ENCODE peak calls at places on chromosomes 5 and 9, in six cellular contexts. M is pancreas, A is AG04450, S is brain microvascular endothelial cell, B is fibroblast of villous mesenchyme, K is thyroid gland. J is an unnamed sample.

GRCh38 chr9:20551835-20552234 is 70.5 kb downstream of the MLLT3 start:
- DNase-seq in B (no peak), K (no peak), M (no peak), A (no peak), S (no peak), J (no peak)

GRCh38 chr5:126676195-126676624 is 75.5 kb downstream of the PHAX start:
- DNase-seq in K (peak; percentile 43), A (peak; percentile 18), S (peak; percentile 22), B (peak; percentile 68), M (peak; percentile 71), J (no peak)

GRCh38 chr5:2549354-2549753 is 202.1 kb downstream of the IRX2 start:
- DNase-seq in S (no peak), K (no peak), B (no peak), M (no peak), A (no peak), J (no peak)

GRCh38 chr9:72733896-72734295 is 212.5 kb downstream of the TMC1 start:
- DNase-seq in B (peak; percentile 18), S (no peak), A (no peak), K (no peak), M (no peak), J (no peak)

GRCh38 chr5:137708796-137709559 is 26.9 kb downstream of the KLHL3 start:
- DNase-seq in A (no peak), S (no peak), M (no peak), B (no peak), K (no peak), J (no peak)

GRCh38 chr9:26292943-26293342 is 599.7 kb downstream of the CAAP1 start:
- DNase-seq in S (peak; percentile 70), K (peak; percentile 33), A (no peak), M (no peak), B (no peak), J (no peak)

GRCh38 chr9:113674436-113674835 is 201.7 kb upstream of the ZNF618 start:
- DNase-seq in S (peak; percentile 40), K (no peak), A (no peak), M (no peak), B (peak; percentile 44), J (no peak)

GRCh38 chr9:132024589-132024988 is 55.1 kb downstream of the MED27 start:
- DNase-seq in B (no peak), M (no peak), S (no peak), K (no peak), A (no peak), J (no peak)

GRCh38 chr9:4145482-4145881 is 154.4 kb downstream of the GLIS3 start:
- DNase-seq in M (no peak), B (no peak), S (no peak), K (no peak), A (no peak), J (no peak)

GRCh38 chr9:22514866-22515265 is 68.2 kb downstream of the DMRTA1 start:
- DNase-seq in A (no peak), S (no peak), K (no peak), B (no peak), M (no peak), J (no peak)

GRCh38 chr9:1332161-1332560 is 282.0 kb downstream of the DMRT2 start:
- DNase-seq in K (no peak), B (no peak), M (no peak), S (no peak), A (no peak), J (no peak)

GRCh38 chr5:54545796-54546195 is 28.2 kb downstream of the SNX18 start:
- DNase-seq in K (peak; percentile 44), S (no peak), B (peak; percentile 71), M (no peak), A (no peak), J (no peak)

GRCh38 chr5:96058084-96058483 is 96.4 kb upstream of the ELL2 start:
- DNase-seq in B (no peak), K (no peak), S (no peak), M (no peak), A (no peak), J (no peak)

GRCh38 chr5:67426961-67427630 is 230.5 kb upstream of the CD180 start:
- DNase-seq in A (no peak), K (no peak), S (no peak), M (no peak), B (no peak), J (no peak)

GRCh38 chr9:23426144-23426543 is 399.9 kb downstream of the ELAVL2 start:
- DNase-seq in A (no peak), K (no peak), M (no peak), B (no peak), S (no peak), J (no peak)

GRCh38 chr5:1834022-1834551 is 32.9 kb downstream of the NDUFS6 start:
- DNase-seq in M (no peak), K (no peak), B (no peak), S (no peak), A (no peak), J (peak; percentile 43)

GRCh38 chr5:116724971-116725370 is 150.3 kb upstream of the SEMA6A start:
- DNase-seq in B (no peak), S (no peak), K (no peak), M (no peak), A (no peak), J (no peak)

GRCh38 chr9:96646081-96646991 is 8.8 kb downstream of the PRXL2C start:
- DNase-seq in K (peak; percentile 49), M (no peak), B (peak; percentile 82), S (peak; percentile 14), A (no peak), J (no peak)

GRCh38 chr9:131773911-131774379 is 34.1 kb upstream of the RAPGEF1 start:
- DNase-seq in M (peak; percentile 55), A (peak; percentile 32), B (peak; percentile 68), K (peak; percentile 39), S (peak; percentile 46), J (no peak)

GRCh38 chr5:176597417-176598389 is 12.3 kb downstream of the GPRIN1 start:
- DNase-seq in M (no peak), K (no peak), S (no peak), B (no peak), A (no peak), J (no peak)
- TF ChIP-seq CTCF in M (no peak), K (no peak), S (no peak), B (no peak), A (no peak), J (no peak)

GRCh38 chr9:95094002-95094401 is 223.5 kb downstream of the FANCC start:
- DNase-seq in K (no peak), A (no peak), S (no peak), B (no peak), M (no peak), J (no peak)

GRCh38 chr9:95090871-95091573 is 226.5 kb downstream of the FANCC start:
- DNase-seq in B (no peak), S (no peak), K (no peak), A (no peak), M (no peak), J (no peak)

GRCh38 chr9:95091574-95091970 is 225.9 kb downstream of the FANCC start:
- DNase-seq in K (peak; percentile 42), B (peak; percentile 98), M (no peak), A (no peak), S (peak; percentile 84), J (no peak)

GRCh38 chr9:95091971-95092320 is 225.6 kb downstream of the FANCC start:
- DNase-seq in B (peak; percentile 93), S (peak; percentile 75), K (peak; percentile 18), A (no peak), M (no peak), J (no peak)

DNA sequence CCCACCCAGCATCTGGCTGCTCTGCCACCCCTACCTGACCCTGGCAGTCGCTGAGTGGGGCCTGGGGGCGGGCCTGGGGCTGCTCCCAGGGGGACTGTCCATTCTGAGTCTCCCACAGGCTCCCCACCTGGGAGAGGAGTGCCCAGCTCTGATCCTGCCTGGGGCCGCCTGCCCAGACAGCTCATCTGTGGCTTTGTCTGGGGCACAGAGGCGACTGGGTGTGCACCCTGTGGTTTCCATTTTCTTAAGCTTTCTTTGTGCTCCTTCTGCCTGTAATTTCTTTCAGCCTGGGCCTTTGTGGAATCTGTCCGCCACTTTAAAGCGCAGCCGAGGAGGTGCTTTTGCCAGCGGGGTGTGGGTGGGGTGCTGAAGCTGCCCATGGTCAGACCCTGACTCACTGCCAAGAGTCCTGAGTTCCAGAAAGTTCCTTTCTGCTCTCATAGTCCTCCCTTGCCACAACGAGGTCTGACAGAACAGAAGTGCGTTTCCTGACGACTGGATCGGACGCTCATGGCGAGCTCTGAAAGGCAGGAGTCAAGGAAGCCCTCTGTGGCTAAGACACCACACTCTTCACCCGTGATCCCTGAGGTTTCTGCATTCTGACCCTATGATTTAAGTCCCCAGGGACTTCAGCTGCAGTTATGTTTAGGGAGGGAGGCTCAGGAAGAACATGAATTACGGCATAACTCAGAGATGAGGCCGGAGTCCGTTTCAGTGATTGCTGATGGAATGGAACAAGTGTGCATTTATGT is 225.0 kb downstream of the FANCC start:
- DNase-seq in B (peak; percentile 95), A (no peak), K (peak; percentile 79), M (no peak), S (peak; percentile 91), J (no peak)
- H3K4me3 ChIP-seq in B (peak overlapping the region; percentile 3), A (no peak overlapping the region), K (no peak overlapping the region), M (no peak overlapping the region), S (no peak overlapping the region), J (peak overlapping the region; percentile 4)

GRCh38 chr9:38027714-38028113 is 41.3 kb downstream of the SHB start:
- DNase-seq in M (no peak), K (no peak), B (no peak), S (no peak), A (no peak), J (no peak)

GRCh38 chr9:38032266-38032830 is 36.7 kb downstream of the SHB start:
- DNase-seq in A (no peak), K (peak; percentile 65), M (peak; percentile 80), S (no peak), B (no peak), J (no peak)

GRCh38 chr9:38029923-38030638 is 38.9 kb downstream of the SHB start:
- DNase-seq in K (no peak), M (no peak), S (no peak), B (no peak), A (no peak), J (no peak)

GRCh38 chr9:38031594-38031993 is 37.4 kb downstream of the SHB start:
- DNase-seq in B (no peak), S (no peak), K (no peak), A (no peak), M (no peak), J (no peak)

GRCh38 chr9:38030658-38031057 is 38.4 kb downstream of the SHB start:
- DNase-seq in B (no peak), K (no peak), A (no peak), M (no peak), S (no peak), J (no peak)
- TF ChIP-seq CTCF in B (peak; percentile 14), K (no peak), A (peak; percentile 31), M (no peak), S (peak; percentile 36), J (no peak)

DNA sequence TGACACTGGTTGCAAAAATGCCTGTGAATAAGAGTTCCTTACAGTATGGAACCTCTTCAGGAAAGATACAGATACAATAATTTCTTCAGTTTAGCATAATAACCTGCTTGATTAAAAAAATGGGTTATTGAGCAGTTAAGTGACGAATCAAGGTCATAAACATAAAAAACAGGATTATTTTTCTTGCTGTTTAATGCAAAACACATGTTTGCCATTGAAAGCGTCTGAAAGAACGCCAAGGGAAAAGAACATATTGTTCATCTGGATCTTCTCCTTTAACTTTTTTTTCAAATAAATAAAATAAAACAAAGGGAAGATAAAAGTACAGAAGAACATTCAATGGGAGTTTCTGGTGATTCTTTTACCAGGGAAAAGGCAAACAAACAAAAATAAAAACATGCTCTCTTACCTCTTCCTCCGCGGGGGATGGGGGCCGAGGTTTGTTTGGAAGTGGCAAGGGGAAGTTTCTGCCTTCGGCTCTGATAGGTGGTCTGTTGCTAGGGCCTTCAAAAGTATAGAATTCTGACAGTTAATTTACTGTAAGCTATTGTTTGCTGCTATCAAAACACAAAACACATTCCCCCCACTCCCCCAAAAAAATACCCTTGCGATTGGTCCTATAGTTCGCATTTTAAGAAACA is 20.0 kb downstream of the C5orf58 start:
- DNase-seq in S (no peak), B (peak; percentile 54), M (no peak), A (no peak), K (no peak), J (no peak)
- H3K4me3 ChIP-seq in S (no peak overlapping the region), B (no peak overlapping the region), M (no peak overlapping the region), A (no peak overlapping the region), K (no peak overlapping the region), J (no peak overlapping the region)

J was measured in coronary artery.